ENCODE peak calls at places on chromosomes 11 and 22, in six cellular contexts. N is activated naive CD8-positive, alpha-beta T cell treated with anti-CD3 and anti-CD28 coated beads, Interleukin-2, amount 10 ng/mL, durations not matched to agents 7 days and 5 days; P is T-cell; Y is T-helper 17 cell; B is omental fat pad; U is activated T-cell treated with anti-CD3 and anti-CD28 coated beads, Interleukin-2, amount 50 U/mL, for 72 hours. X is an unnamed sample.

GRCh38 chr11:47485112-47485511 is 36.2 kb upstream of the RAPSN start:
- ATAC-seq in U (no peak), B (no peak), N (no peak), Y (no peak), P (no peak), X (no peak)

GRCh38 chr11:95283653-95284052 is 52.7 kb upstream of the SESN3 start:
- ATAC-seq in Y (no peak), N (no peak), B (peak; percentile 74), U (no peak), P (no peak), X (no peak)

GRCh38 chr11:95831198-95831883 is 41.0 kb downstream of the CEP57 start:
- ATAC-seq in N (no peak), Y (no peak), B (peak; percentile 76), P (no peak), U (peak; percentile 25), X (peak; percentile 78)

GRCh38 chr11:5242933-5243844 is 6.5 kb downstream of the HBG1 start:
- ATAC-seq in U (no peak), N (no peak), P (no peak), Y (no peak), B (no peak), X (no peak)

GRCh38 chr11:71999360-71999759 is 651 bp downstream of the IL18BP start:
- ATAC-seq in N (no peak), Y (no peak), P (no peak), U (no peak), B (peak; percentile 61), X (no peak)

GRCh38 chr11:2190670-2191471 is 19.3 kb upstream of the TH start:
- ATAC-seq in U (no peak), N (no peak), B (no peak), Y (no peak), P (no peak), X (no peak)

GRCh38 chr11:128036556-128037093 is 550.7 kb downstream of the ETS1 start:
- ATAC-seq in P (no peak), Y (no peak), U (no peak), B (no peak), N (no peak), X (no peak)

GRCh38 chr11:87628161-87628560 is 547.1 kb downstream of the RAB38 start:
- ATAC-seq in P (no peak), N (no peak), U (no peak), B (no peak), Y (no peak), X (no peak)

GRCh38 chr22:49942565-49943404 is 17.8 kb upstream of the PIM3 start:
- ATAC-seq in B (no peak), P (no peak), Y (no peak), N (peak; percentile 9), U (no peak), X (no peak)

GRCh38 chr11:104122008-104122635 is 41.8 kb downstream of the PDGFD start:
- ATAC-seq in Y (no peak), P (no peak), N (no peak), B (no peak), U (no peak), X (no peak)

GRCh38 chr11:65915821-65916251 is 3.0 kb downstream of the C11orf68 start:
- ATAC-seq in B (peak; percentile 74), P (no peak), U (no peak), Y (no peak), N (no peak), X (no peak)

GRCh38 chr11:86931059-86931964 is 23.9 kb downstream of the FZD4 start:
- ATAC-seq in P (no peak), U (no peak), B (no peak), Y (no peak), N (no peak), X (no peak)

GRCh38 chr11:83070878-83071640 is 638 bp downstream of the RAB30 start:
- ATAC-seq in Y (no peak), U (peak; percentile 5), P (no peak), B (no peak), N (no peak), X (no peak)

GRCh38 chr11:61019818-61020405 is 48.4 kb downstream of the CD6 start:
- ATAC-seq in Y (no peak), B (no peak), N (no peak), P (no peak), U (no peak), X (no peak)

GRCh38 chr11:33207408-33207985 is 46.2 kb upstream of the CSTF3 start:
- ATAC-seq in N (no peak), B (peak; percentile 86), Y (no peak), P (no peak), U (no peak), X (no peak)

GRCh38 chr22:50481440-50482106 is at the start of gene ADM2:
- ATAC-seq in Y (peak; percentile 89), B (no peak), N (peak; percentile 82), U (peak; percentile 92), P (peak; percentile 87), X (peak; percentile 72)

GRCh38 chr22:38191746-38192474 is 9.9 kb upstream of the MAFF start:
- ATAC-seq in N (no peak), U (no peak), B (no peak), P (no peak), Y (no peak), X (no peak)

GRCh38 chr11:47377571-47378010 is 756 bp downstream of the SPI1 start:
- ATAC-seq in P (no peak), Y (no peak), N (no peak), B (no peak), U (no peak), X (no peak)

GRCh38 chr11:27563201-27563600 is 56.6 kb upstream of the LIN7C start:
- ATAC-seq in Y (no peak), B (no peak), N (no peak), P (no peak), U (no peak), X (no peak)

GRCh38 chr11:61797263-61797944 is 4.7 kb downstream of the FEN1 start:
- ATAC-seq in B (peak; percentile 42), N (no peak), Y (peak; percentile 14), P (no peak), U (no peak), X (no peak)

GRCh38 chr11:74232316-74232950 is 61.3 kb downstream of the PPME1 start:
- ATAC-seq in U (no peak), N (peak; percentile 75), B (no peak), P (peak; percentile 95), Y (peak; percentile 97), X (no peak)

GRCh38 chr11:106442032-106442431 is 364.6 kb downstream of the AASDHPPT start:
- ATAC-seq in B (no peak), N (no peak), U (no peak), Y (no peak), P (no peak), X (no peak)

GRCh38 chr11:113113801-113114451 is 152.7 kb downstream of the NCAM1 start:
- ATAC-seq in Y (no peak), U (no peak), P (no peak), B (no peak), N (no peak), X (no peak)

GRCh38 chr11:61028135-61028729 is 56.8 kb downstream of the CD6 start:
- ATAC-seq in B (no peak), P (peak; percentile 21), U (peak; percentile 46), Y (no peak), N (peak; percentile 27), X (peak; percentile 51)

GRCh38 chr11:46808804-46809431 is 37.2 kb downstream of the CKAP5 start:
- ATAC-seq in Y (peak; percentile 54), P (no peak), B (no peak), U (no peak), N (peak; percentile 42), X (no peak)

GRCh38 chr11:66015094-66015881 is 3.5 kb downstream of the CST6 start:
- ATAC-seq in P (no peak), N (no peak), Y (no peak), U (no peak), B (no peak), X (no peak)

GRCh38 chr11:128342511-128343133 is 244.7 kb downstream of the ETS1 start:
- ATAC-seq in N (peak; percentile 48), B (no peak), Y (peak; percentile 62), U (peak; percentile 67), P (peak; percentile 51), X (peak; percentile 38)

GRCh38 chr11:43418197-43418596 is 59.5 kb downstream of the TTC17 start:
- ATAC-seq in Y (no peak), U (no peak), B (no peak), P (no peak), N (no peak), X (no peak)

GRCh38 chr11:72996959-72997358 is 145.2 kb downstream of the FCHSD2 start:
- ATAC-seq in P (no peak), B (no peak), Y (no peak), N (no peak), U (no peak), X (no peak)

GRCh38 chr22:35560366-35560765 is 19.7 kb downstream of the RASD2 start:
- ATAC-seq in U (no peak), N (no peak), B (no peak), Y (no peak), P (no peak), X (no peak)

GRCh38 chr11:14854057-14854456 is 38.0 kb downstream of the CYP2R1 start:
- ATAC-seq in P (no peak), B (no peak), Y (no peak), N (no peak), U (no peak), X (no peak)

GRCh38 chr22:31611065-31611760 is 50.8 kb downstream of the PISD start:
- ATAC-seq in Y (no peak), B (no peak), P (no peak), N (no peak), U (no peak), X (no peak)

GRCh38 chr11:119860561-119861094 is 131.6 kb upstream of the NECTIN1 start:
- ATAC-seq in P (no peak), N (no peak), B (no peak), U (no peak), Y (no peak), X (no peak)

GRCh38 chr11:45857834-45858492 is 10.7 kb downstream of the CRY2 start:
- ATAC-seq in Y (no peak), U (no peak), B (peak; percentile 73), N (no peak), P (no peak), X (no peak)

GRCh38 chr11:2149471-2150205 is 10.4 kb upstream of the IGF2 start:
- ATAC-seq in B (no peak), N (no peak), Y (no peak), U (no peak), P (no peak), X (no peak)

GRCh38 chr22:20438678-20439492 is 1.3 kb upstream of the SCARF2 start:
- ATAC-seq in Y (no peak), U (no peak), B (no peak), P (no peak), N (no peak), X (no peak)

X was measured in activated CD4-positive, CD25-positive, alpha-beta regulatory T cell treated with anti-CD3 and anti-CD28 coated beads, Interleukin-2, amount 50 U/mL, for 24 hours.